ENCODE peak calls at places on chromosomes 4 and X, in eight cellular contexts. X is AG09309, S is endothelial cell of umbilical vein, W is transverse colon, P is BE2C, U is astrocyte, I is upper lobe of right lung, E is choroid plexus epithelial cell. G is an unnamed sample.

GRCh38 chrX:30635630-30636029 is 17.6 kb upstream of the GK start:
- DNase-seq in X (no peak), S (peak), W (no peak), P (no peak), U (no peak), I (no peak), E (peak), G (no peak)

GRCh38 chrX:108736509-108737479 is at the start of gene IRS4:
- DNase-seq in X (no peak), S (peak), W (no peak), P (peak), U (no peak), I (no peak), E (peak), G (no peak)

GRCh38 chr4:112865443-112865842 is 184.0 kb upstream of the ANK2 start:
- DNase-seq in X (no peak), S (no peak), W (no peak), P (no peak), U (no peak), I (no peak), E (peak), G (no peak)

GRCh38 chr4:161936625-161937133 is 227.1 kb downstream of the FSTL5 start:
- DNase-seq in X (peak), S (peak), W (no peak), P (no peak), U (peak), I (no peak), E (peak), G (no peak)

GRCh38 chr4:103721251-103721650 is 1.5 kb upstream of the TACR3 start:
- DNase-seq in X (no peak), S (no peak), W (no peak), P (no peak), U (no peak), I (no peak), E (no peak), G (no peak)

GRCh38 chr4:21948347-21949072 is at the start of gene KCNIP4:
- DNase-seq in X (no peak), S (no peak), W (peak), P (peak), U (peak), I (peak), E (peak), G (peak)

GRCh38 chrX:65667503-65668355 is at the start of gene MSN:
- DNase-seq in X (no peak), S (peak), W (peak), P (no peak), U (no peak), I (peak), E (peak), G (no peak)

GRCh38 chr4:56958111-56958517 is 19.3 kb downstream of the NOA1 start:
- DNase-seq in X (peak), S (peak), W (peak), P (peak), U (peak), I (no peak), E (peak), G (peak)

GRCh38 chr4:107548211-107548905 is 171.7 kb downstream of the PAPSS1 start:
- DNase-seq in X (no peak), S (peak), W (no peak), P (no peak), U (peak), I (no peak), E (peak), G (no peak)

GRCh38 chr4:89000844-89001360 is 56.1 kb downstream of the FAM13A start:
- DNase-seq in X (no peak), S (peak), W (no peak), P (peak), U (peak), I (no peak), E (peak), G (no peak)

GRCh38 chrX:33285550-33285949 is 74.2 kb upstream of the DMD start:
- DNase-seq in X (no peak), S (no peak), W (no peak), P (no peak), U (no peak), I (no peak), E (no peak), G (no peak)

GRCh38 chrX:115894087-115894486 is 276.5 kb upstream of the AGTR2 start:
- DNase-seq in X (peak), S (no peak), W (peak), P (peak), U (peak), I (no peak), E (peak), G (peak)

GRCh38 chrX:139842326-139843175 is 90.3 kb downstream of the ATP11C start:
- DNase-seq in X (no peak), S (no peak), W (no peak), P (no peak), U (no peak), I (no peak), E (no peak), G (no peak)

DNA sequence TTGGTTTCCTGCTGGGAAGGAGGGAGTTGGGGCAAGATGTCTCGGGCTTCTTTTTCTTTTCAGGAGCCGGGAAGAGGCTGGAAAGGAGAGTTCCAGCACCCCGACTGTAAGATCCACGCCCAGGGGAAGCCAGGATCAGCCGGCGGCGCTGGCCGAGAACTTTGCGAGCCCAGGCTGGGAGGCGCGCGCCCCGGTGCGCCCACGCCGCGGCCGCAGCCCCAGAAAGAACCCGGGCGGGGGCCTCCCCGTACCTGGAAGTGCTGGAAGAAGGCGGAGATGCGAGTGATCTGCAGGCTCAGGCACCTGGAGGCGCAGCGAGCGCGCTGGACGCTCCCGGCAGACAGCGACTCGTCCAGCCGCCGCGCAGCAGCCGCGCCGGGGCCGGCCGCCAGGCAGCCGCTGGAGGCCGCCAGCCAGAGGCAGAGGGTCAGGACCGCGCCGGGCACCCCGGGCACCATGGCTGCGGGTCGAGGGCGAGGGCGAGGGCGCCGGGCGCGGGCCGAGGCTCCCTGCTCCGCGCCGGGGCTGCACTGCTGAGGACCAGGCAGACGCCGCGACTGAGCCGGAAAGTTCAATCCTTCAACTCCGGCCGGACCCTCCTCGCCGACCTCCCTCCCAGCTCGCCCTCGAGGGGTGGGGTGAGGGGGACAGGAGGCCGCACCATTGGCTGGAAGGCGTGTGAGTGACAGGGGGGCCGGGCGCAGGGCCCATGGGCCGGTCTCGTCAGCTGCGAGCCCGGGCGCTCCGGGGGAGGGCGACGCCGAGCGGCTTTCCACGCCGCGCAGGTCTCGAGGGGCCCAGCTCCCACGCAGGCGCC is at the start of gene ANOS1:
- DNase-seq in X (no peak), S (peak), W (no peak), P (peak), U (peak), I (peak), E (peak), G (peak)
- H3K4me3 ChIP-seq in X (peak), S (peak), W (peak), P (no peak), U (peak), I (peak), E (peak), G (peak)

DNA sequence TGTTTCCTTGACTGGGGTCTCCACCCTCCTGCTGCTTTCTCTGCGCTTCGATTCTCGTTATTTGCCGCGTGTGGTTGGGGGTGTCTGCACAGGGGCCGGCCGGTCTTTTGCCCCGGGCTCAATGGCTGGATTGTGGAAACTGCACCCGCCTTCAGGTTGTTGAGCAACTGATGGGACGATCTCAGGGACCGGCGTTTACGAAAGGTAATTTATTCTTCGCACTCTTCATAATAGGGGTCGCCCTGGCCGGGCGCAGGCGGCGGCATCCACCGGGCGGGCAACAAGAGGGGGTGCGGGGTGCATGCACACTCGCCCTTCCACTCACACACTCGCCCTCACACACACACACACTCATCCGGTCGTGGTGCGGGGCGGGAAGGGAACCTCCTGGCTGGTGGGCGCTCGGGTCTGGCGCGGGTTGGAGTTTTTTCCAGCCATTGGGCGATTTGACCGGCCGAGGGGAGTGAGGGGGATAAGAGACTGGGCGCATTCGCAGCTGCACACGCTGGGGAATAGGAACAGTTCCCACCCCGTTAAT is 1.5 kb downstream of the ADGRL3 start:
- DNase-seq in X (no peak), S (no peak), W (no peak), P (peak), U (no peak), I (no peak), E (peak), G (no peak)
- H3K4me3 ChIP-seq in X (peak), S (no peak), W (peak), P (peak), U (peak), I (peak), E (peak), G (peak)

DNA sequence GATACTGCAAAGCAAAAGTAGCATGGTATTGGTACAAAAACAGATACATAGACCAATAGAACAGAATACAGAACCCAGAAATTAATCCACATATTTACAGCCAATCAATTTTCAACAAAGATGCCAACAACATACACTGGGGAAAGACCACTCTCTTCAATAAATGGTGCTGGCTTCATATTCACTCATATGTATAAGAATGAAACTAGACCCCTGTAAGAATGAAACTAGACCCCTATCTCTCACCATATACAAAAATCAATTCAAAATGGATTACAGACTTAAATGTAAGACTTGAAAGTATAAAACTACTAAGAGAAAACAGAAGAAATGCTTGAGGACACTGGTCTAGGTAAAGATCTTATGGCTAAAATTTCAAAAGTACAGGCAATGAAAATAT is 19.3 kb downstream of the TLR6 start:
- DNase-seq in X (no peak), S (no peak), W (no peak), P (no peak), U (no peak), I (no peak), E (no peak), G (no peak)
- H3K4me3 ChIP-seq in X (no peak), S (no peak), W (no peak), P (no peak), U (no peak), I (no peak), E (no peak), G (no peak)

GRCh38 chrX:53089224-53089842 is 4.6 kb upstream of the KANTR start:
- DNase-seq in X (peak), S (peak), W (peak), P (peak), U (peak), I (no peak), E (peak), G (no peak)
- H3K4me3 ChIP-seq in X (no peak), S (peak), W (peak), P (peak), U (peak), I (peak), E (peak), G (peak)

GRCh38 chr4:185838514-185839203 is 26.7 kb upstream of the SORBS2 start:
- DNase-seq in X (no peak), S (no peak), W (no peak), P (no peak), U (no peak), I (no peak), E (no peak), G (no peak)
- H3K4me3 ChIP-seq in X (no peak), S (no peak), W (no peak), P (no peak), U (no peak), I (no peak), E (no peak), G (no peak)

GRCh38 chrX:134013528-134013927 is 28.1 kb upstream of the GPC3 start:
- DNase-seq in X (no peak), S (no peak), W (no peak), P (no peak), U (no peak), I (no peak), E (no peak), G (no peak)

GRCh38 chrX:134010690-134011089 is 25.3 kb upstream of the GPC3 start:
- DNase-seq in X (no peak), S (no peak), W (no peak), P (no peak), U (no peak), I (no peak), E (no peak), G (no peak)

GRCh38 chrX:134013092-134013497 is 27.7 kb upstream of the GPC3 start:
- DNase-seq in X (no peak), S (no peak), W (no peak), P (no peak), U (no peak), I (no peak), E (peak), G (no peak)
- H3K4me3 ChIP-seq in X (no peak), S (no peak), W (no peak), P (no peak), U (no peak), I (no peak), E (no peak), G (no peak)

DNA sequence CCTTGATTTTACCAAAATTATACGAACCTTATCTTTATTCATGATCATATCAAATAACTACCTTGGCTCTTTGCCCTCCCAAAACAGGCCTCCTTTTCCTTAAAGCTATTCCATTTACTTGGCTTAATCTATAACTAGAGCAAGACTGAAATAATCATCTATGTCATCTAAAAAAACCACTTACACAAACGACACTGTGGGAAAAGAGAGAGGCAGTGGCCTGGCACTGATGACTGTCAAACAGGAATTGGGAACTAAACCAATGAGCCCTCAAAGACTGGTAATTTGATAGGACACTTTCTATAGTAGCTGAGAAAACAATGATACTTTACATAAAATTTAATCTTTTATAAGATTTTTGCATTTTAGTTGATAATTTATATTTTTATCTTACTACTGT is 11.7 kb upstream of the PTPN13 start:
- DNase-seq in X (no peak), S (no peak), W (no peak), P (peak), U (no peak), I (no peak), E (no peak), G (no peak)
- H3K4me3 ChIP-seq in X (no peak), S (no peak), W (no peak), P (peak), U (no peak), I (peak), E (peak), G (peak)

DNA sequence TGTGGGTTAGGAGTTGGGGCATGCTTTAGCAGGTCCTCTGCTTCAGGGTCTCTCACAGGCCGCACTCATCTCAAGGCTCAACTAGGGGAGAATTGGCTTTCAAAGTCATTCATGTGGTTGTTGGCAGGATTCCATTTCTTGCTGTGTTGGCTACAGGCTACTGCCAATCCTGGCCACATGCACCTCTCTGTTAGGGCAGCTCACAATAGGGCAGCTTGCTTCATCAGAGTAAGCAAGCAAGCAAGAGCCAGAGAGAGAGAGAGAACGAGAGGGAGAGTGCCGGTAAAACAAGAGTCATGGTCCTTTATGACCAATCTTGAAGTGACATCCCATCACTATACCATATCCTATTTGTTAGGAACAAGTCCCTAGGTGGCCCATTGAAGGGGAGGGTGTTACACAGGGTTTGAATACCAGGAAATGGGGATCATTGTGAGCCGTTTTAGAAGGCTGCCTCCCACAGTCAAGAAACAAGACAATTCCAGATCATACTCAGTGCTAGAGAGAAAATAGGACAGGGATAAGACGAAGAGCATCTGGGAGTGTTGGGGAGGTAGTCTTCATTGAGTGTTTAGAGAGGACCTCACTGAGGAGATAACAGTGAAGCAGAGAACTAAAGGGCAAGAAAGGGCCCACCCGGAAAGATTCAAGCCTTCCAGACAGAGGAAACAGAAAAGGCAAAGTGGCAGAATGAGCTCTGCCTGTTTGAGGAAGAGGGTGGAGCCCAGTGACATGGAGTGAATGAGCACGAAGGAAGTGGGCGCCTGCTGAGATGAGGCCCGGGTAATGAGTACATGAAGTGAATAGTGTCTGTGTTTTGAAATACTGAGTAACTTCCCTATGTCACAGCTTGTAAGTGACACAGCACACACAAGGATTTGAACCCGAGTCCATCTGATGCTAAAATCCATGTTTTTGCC is 32.8 kb upstream of the TLR2 start:
- DNase-seq in X (no peak), S (no peak), W (peak), P (no peak), U (no peak), I (peak), E (peak), G (no peak)
- H3K4me3 ChIP-seq in X (no peak), S (no peak), W (no peak), P (no peak), U (no peak), I (no peak), E (no peak), G (no peak)

DNA sequence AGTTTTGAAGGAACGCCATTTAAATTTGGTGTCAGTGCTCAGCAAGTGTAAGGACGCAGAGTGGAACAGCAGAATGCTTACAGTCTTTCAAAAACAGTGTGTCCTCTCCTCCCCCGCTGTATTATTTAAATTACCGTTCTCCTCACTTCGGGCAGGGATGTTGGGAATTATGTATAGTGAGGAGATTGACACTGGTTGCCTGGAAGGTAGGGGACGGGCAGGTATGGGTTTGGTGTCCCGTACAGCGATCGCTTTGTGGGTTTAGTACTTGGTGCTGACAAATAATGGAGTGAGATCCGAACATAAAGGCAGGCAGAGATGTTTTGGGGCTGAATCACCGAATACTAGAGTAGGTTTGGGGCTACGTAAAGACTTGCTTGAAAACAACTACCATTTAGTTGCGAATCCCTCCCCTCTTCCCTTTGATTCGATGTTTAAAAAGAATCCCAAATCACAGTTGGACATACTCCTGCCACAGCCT is 2.1 kb upstream of the NKX3-2 start:
- DNase-seq in X (no peak), S (no peak), W (no peak), P (no peak), U (no peak), I (no peak), E (no peak), G (no peak)
- H3K4me3 ChIP-seq in X (no peak), S (no peak), W (peak), P (no peak), U (no peak), I (no peak), E (no peak), G (no peak)

G was measured in dorsolateral prefrontal cortex.